ENCODE peak calls at places on chromosomes 5 and 9, in five cellular contexts. T is lower lobe of right lung, P is endothelial cell of umbilical vein, Y is WERI-Rb-1, I is lung. H is an unnamed sample.

GRCh38 chr9:92820964-92821363 is 56.3 kb upstream of the BICD2 start:
- DNase-seq in T (no peak), Y (no peak), P (no peak), I (no peak), H (no peak)

GRCh38 chr9:32866292-32866691 is 83.0 kb downstream of the TMEM215 start:
- DNase-seq in T (no peak), Y (no peak), P (no peak), I (no peak), H (no peak)

GRCh38 chr5:132363431-132364112 is 5.9 kb upstream of the SLC22A5 start:
- DNase-seq in Y (no peak), I (no peak), P (peak), T (no peak), H (peak)

GRCh38 chr9:110835404-110835803 is 166.8 kb downstream of the MUSK start:
- DNase-seq in P (no peak), Y (no peak), T (no peak), I (no peak), H (no peak)

GRCh38 chr5:174316326-174316725 is 270.8 kb downstream of the NSG2 start:
- DNase-seq in Y (no peak), P (no peak), T (no peak), I (no peak), H (peak)

GRCh38 chr5:80654391-80655230 is at the start of the genes DHFR and MSH3:
- DNase-seq in I (peak), T (peak), P (peak), Y (peak), H (peak)

GRCh38 chr9:92764381-92764987 is at the start of gene BICD2:
- DNase-seq in I (peak), P (peak), T (no peak), Y (no peak), H (no peak)

GRCh38 chr5:179324760-179325295 is 20.4 kb downstream of the ADAMTS2 start:
- DNase-seq in I (no peak), P (no peak), Y (no peak), T (no peak), H (no peak)

GRCh38 chr5:168479166-168479565 is 7.1 kb upstream of the RARS1 start:
- DNase-seq in I (no peak), T (no peak), Y (no peak), P (no peak), H (no peak)

GRCh38 chr5:180786398-180787005 is 16.1 kb downstream of the MGAT1 start:
- DNase-seq in Y (no peak), I (no peak), P (peak), T (no peak), H (no peak)

GRCh38 chr9:10059044-10059443 is 553.8 kb downstream of the PTPRD start:
- DNase-seq in P (no peak), Y (peak), I (no peak), T (no peak), H (no peak)

GRCh38 chr5:76684756-76685594 is 31.0 kb upstream of the F2R start:
- DNase-seq in Y (no peak), P (no peak), T (no peak), I (no peak), H (no peak)

GRCh38 chr5:28505121-28505520 is 1466.7 kb upstream of the CDH9 start:
- DNase-seq in P (no peak), I (no peak), T (no peak), Y (no peak), H (no peak)

GRCh38 chr9:137064027-137064879 is 6.1 kb downstream of the SAPCD2 start:
- DNase-seq in I (peak), Y (peak), T (peak), P (peak), H (no peak)

GRCh38 chr5:11724947-11725346 is 179.3 kb downstream of the CTNND2 start:
- DNase-seq in T (no peak), I (no peak), P (no peak), Y (no peak), H (no peak)

GRCh38 chr9:104118916-104119315 is 24.8 kb downstream of the SMC2 start:
- DNase-seq in I (no peak), Y (no peak), T (no peak), P (no peak), H (no peak)

GRCh38 chr5:54761213-54761701 is 224.1 kb downstream of the ESM1 start:
- DNase-seq in T (no peak), I (no peak), P (peak), Y (no peak), H (peak)

GRCh38 chr9:15299374-15299939 is 7.6 kb downstream of the TTC39B start:
- DNase-seq in Y (no peak), P (no peak), T (no peak), I (no peak), H (no peak)

GRCh38 chr5:39503148-39503547 is 78.4 kb upstream of the DAB2 start:
- DNase-seq in T (no peak), P (no peak), Y (no peak), I (peak), H (no peak)

GRCh38 chr5:150781706-150782614 is 3.4 kb downstream of the SMIM3 start:
- DNase-seq in P (no peak), T (no peak), I (no peak), Y (no peak), H (peak)

GRCh38 chr9:91156451-91157234 is 205.1 kb downstream of the AUH start:
- DNase-seq in Y (no peak), I (peak), T (no peak), P (no peak), H (no peak)

GRCh38 chr5:71860048-71860447 is 141.0 kb downstream of the CARTPT start:
- DNase-seq in T (no peak), Y (no peak), P (peak), I (no peak), H (no peak)

GRCh38 chr9:86352440-86353106 is 1.6 kb downstream of the TUT7 start:
- DNase-seq in I (no peak), P (peak), T (no peak), Y (no peak), H (no peak)

GRCh38 chr5:151224372-151224771 is 480 bp upstream of the CCDC69 start:
- DNase-seq in I (no peak), P (no peak), T (no peak), Y (no peak), H (no peak)

GRCh38 chr5:143812085-143812705 is at the start of gene HMHB1:
- DNase-seq in I (no peak), T (no peak), P (no peak), Y (no peak), H (no peak)

GRCh38 chr5:113050606-113051391 is 74.2 kb downstream of the DCP2 start:
- DNase-seq in Y (no peak), P (peak), T (no peak), I (no peak), H (no peak)

GRCh38 chr5:10279328-10279727 is 28.4 kb downstream of the CMBL start:
- DNase-seq in P (no peak), T (no peak), Y (no peak), I (no peak), H (no peak)

GRCh38 chr5:177959315-177959714 is 36.7 kb downstream of the PROP1 start:
- DNase-seq in I (no peak), Y (no peak), P (no peak), T (no peak), H (no peak)

GRCh38 chr5:113264061-113264460 is 170.7 kb downstream of the TSSK1B start:
- DNase-seq in P (no peak), T (no peak), I (no peak), Y (no peak), H (no peak)

GRCh38 chr9:104906441-104907277 is 21.3 kb downstream of the ABCA1 start:
- DNase-seq in Y (no peak), I (no peak), P (no peak), T (no peak), H (peak)

GRCh38 chr5:169429044-169429443 is 128.1 kb upstream of the SLIT3 start:
- DNase-seq in Y (no peak), P (peak), T (no peak), I (no peak), H (no peak)

GRCh38 chr5:135135530-135136201 is 101.6 kb upstream of the PITX1 start:
- DNase-seq in T (peak), Y (no peak), I (no peak), P (no peak), H (no peak)

GRCh38 chr5:158303883-158304282 is 444.9 kb upstream of the CLINT1 start:
- DNase-seq in P (no peak), Y (no peak), I (no peak), T (no peak), H (no peak)
- H3K27ac ChIP-seq in P (no peak), Y (no peak), I (no peak), T (no peak), H (no peak)

GRCh38 chr9:127568971-127569818 is 42.9 kb upstream of the STXBP1 start:
- DNase-seq in I (peak), T (peak), Y (peak), P (peak), H (peak)

GRCh38 chr9:127568618-127568970 is 43.5 kb upstream of the STXBP1 start:
- DNase-seq in Y (no peak), T (no peak), P (no peak), I (no peak), H (no peak)

GRCh38 chr9:127566351-127567001 is 45.6 kb upstream of the STXBP1 start:
- DNase-seq in P (no peak), Y (no peak), I (peak), T (peak), H (no peak)

GRCh38 chr9:127567119-127567897 is 44.8 kb upstream of the STXBP1 start:
- DNase-seq in I (peak), Y (peak), P (no peak), T (peak), H (peak)

DNA sequence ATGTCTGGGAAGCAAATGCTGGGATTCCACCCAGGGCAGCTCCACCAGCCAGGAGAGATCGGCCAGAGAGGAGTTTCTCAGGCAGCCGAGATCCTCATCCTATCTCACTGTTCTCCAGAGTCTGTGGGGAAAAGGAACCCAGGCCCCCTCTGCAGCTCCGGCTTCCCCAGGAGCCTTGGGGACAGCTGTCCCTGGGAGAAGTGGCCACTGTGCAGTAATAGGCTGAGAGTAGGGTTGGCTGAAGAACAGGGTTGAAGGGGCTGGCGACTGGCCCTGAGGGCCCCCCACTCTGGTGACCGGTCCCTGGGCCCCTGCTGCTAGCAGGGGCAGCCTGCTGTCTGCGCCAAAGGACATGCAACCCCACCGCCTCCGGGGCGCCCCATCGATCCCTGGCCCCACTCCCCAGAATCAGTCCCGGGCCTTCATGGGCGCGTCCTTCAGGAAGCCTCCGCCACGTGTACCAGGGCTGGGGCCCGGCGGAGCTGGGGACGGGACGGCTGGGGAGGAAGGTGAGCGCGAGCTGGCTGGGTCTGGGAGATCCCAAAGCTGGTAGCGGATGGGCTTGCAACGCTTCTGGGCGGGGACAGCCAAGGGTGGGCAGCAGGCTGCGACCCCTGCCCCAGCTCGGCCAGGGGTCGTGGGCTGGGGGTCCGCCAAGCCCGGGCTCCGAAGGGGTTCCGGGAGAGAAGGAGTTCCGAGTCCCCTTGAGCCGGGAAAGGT is 44.0 kb upstream of the STXBP1 start:
- DNase-seq in T (no peak), I (no peak), Y (peak), P (no peak), H (no peak)
- H3K4me3 ChIP-seq in T (peak), I (peak), Y (peak), P (peak), H (peak)

GRCh38 chr5:83577036-83577636 is 105.6 kb downstream of the VCAN start:
- DNase-seq in Y (no peak), I (peak), P (peak), T (no peak), H (no peak)

GRCh38 chr5:83570916-83571315 is 99.4 kb downstream of the VCAN start:
- DNase-seq in T (no peak), P (no peak), I (no peak), Y (no peak), H (no peak)

GRCh38 chr5:83572271-83572670 is 100.7 kb downstream of the VCAN start:
- DNase-seq in P (no peak), Y (no peak), I (no peak), T (no peak), H (no peak)

GRCh38 chr5:83576341-83576740 is 104.8 kb downstream of the VCAN start:
- DNase-seq in P (peak), Y (no peak), I (no peak), T (no peak), H (no peak)
- TF ChIP-seq CTCF in P (no peak), Y (no peak), I (no peak), T (no peak), H (no peak)

GRCh38 chr9:129173296-129174101 is 4.6 kb downstream of the IER5L start:
- DNase-seq in T (no peak), P (no peak), Y (no peak), I (no peak), H (no peak)
- H3K27ac ChIP-seq in T (peak), P (peak), Y (no peak), I (no peak), H (peak)

GRCh38 chr5:137141779-137142178 is 357.3 kb downstream of the SPOCK1 start:
- DNase-seq in T (no peak), Y (no peak), I (no peak), P (no peak), H (no peak)
- H3K4me3 ChIP-seq in T (no peak), Y (no peak), I (no peak), P (no peak), H (no peak)

GRCh38 chr5:40717281-40717680 is 37.6 kb downstream of the PTGER4 start:
- DNase-seq in P (peak), Y (no peak), I (no peak), T (no peak), H (no peak)

GRCh38 chr5:40720071-40720470 is 35.7 kb downstream of the TTC33 start:
- DNase-seq in P (no peak), I (no peak), Y (no peak), T (no peak), H (no peak)

GRCh38 chr5:40716590-40716989 is 36.9 kb downstream of the PTGER4 start:
- DNase-seq in P (no peak), Y (no peak), T (no peak), I (no peak), H (no peak)

DNA sequence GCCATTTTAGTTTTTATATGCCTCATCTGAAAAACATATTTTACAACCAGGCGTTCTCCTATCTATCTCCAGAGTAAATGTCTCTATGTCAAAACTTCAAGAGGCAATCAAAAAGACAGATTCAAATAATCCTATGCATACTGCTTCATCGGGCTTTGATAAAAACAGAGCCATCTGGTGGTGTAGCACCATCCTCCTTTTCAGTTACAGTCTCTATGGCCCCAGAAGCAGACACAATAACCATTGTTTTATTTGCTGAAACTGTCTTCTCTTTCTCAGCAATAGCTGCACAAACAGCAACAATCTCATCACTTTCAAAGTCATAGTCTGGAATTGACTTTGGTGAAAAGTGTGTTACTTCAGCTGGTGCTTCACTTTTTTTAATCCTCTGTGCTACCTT is 36.3 kb downstream of the PTGER4 start:
- DNase-seq in I (no peak), P (peak), Y (no peak), T (no peak), H (no peak)
- TF ChIP-seq CTCF in I (no peak), P (peak), Y (peak), T (no peak), H (no peak)

DNA sequence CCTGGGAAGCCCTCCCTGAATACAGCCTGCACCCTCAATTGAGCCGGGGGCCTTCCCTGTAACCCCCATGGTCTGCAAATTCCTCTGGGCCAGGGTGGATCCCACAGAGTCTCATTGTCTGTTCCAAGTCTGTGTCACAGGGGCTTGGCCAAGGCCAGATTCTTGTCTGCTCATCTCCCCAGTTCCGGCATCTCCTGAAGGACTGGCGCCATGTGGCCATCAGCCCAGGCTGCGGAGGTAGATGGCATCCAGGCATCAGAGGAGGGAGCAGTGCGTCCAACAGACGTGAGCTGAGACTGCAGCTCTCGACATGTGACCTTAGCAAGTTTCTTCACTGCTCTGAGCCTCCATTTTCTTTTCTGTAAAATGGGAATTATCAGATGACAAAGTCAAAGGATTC is 37.3 kb upstream of the RPL26L1 start:
- DNase-seq in Y (no peak), I (no peak), T (no peak), P (no peak), H (no peak)
- H3K27ac ChIP-seq in Y (no peak), I (no peak), T (no peak), P (no peak), H (no peak)

GRCh38 chr5:34576849-34577248 is 79.3 kb upstream of the RAI14 start:
- DNase-seq in P (no peak), Y (no peak), I (no peak), T (no peak), H (no peak)

GRCh38 chr5:34574976-34575467 is 81.1 kb upstream of the RAI14 start:
- DNase-seq in I (no peak), P (no peak), T (no peak), Y (no peak), H (no peak)

GRCh38 chr5:34570143-34570542 is 86.0 kb upstream of the RAI14 start:
- DNase-seq in T (no peak), P (no peak), Y (no peak), I (no peak), H (no peak)

GRCh38 chr5:34571380-34572041 is 84.6 kb upstream of the RAI14 start:
- DNase-seq in I (no peak), P (peak), Y (no peak), T (no peak), H (no peak)

GRCh38 chr5:34570721-34571379 is 85.3 kb upstream of the RAI14 start:
- DNase-seq in I (no peak), Y (no peak), P (no peak), T (no peak), H (no peak)
- H3K4me3 ChIP-seq in I (no peak), Y (no peak), P (no peak), T (no peak), H (no peak)